ENCODE peak calls at places on chromosomes 1 and 21, in five cellular contexts. B is tibial artery, E is adrenal gland, U is transverse colon, I is IMR-90. Y is an unnamed sample.
A peak's percentile ranks its signal among the peaks of the same experiment; 100 is the strongest.

GRCh38 chr21:38156200-38156599 is 100.6 kb upstream of the KCNJ15 start:
- DNase-seq in B (no peak), I (no peak), U (no peak), E (no peak), Y (no peak)

GRCh38 chr1:229526695-229527094 is 18.6 kb upstream of the NUP133 start:
- DNase-seq in U (no peak), B (no peak), I (no peak), E (no peak), Y (no peak)

GRCh38 chr1:25773441-25774125 is 26.4 kb upstream of the SELENON start:
- DNase-seq in I (peak; percentile 12), E (no peak), U (peak; percentile 26), B (no peak), Y (no peak)

GRCh38 chr1:62395291-62395690 is 41.6 kb upstream of the USP1 start:
- DNase-seq in B (no peak), E (no peak), U (no peak), I (no peak), Y (no peak)

GRCh38 chr1:61950418-61950817 is 208.1 kb downstream of the PATJ start:
- DNase-seq in E (no peak), B (no peak), I (no peak), U (no peak), Y (no peak)

GRCh38 chr1:19326748-19327065 is 14.6 kb downstream of the SLC66A1 start:
- DNase-seq in U (no peak), E (no peak), I (no peak), B (no peak), Y (no peak)

GRCh38 chr1:201125019-201125418 is 2.0 kb downstream of the ASCL5 start:
- DNase-seq in U (no peak), E (no peak), I (no peak), B (no peak), Y (no peak)

GRCh38 chr1:245383396-245384330 is 228.9 kb downstream of the KIF26B start:
- DNase-seq in U (no peak), B (no peak), E (no peak), I (no peak), Y (no peak)

GRCh38 chr1:154891452-154891851 is 21.4 kb upstream of the KCNN3 start:
- DNase-seq in E (no peak), B (no peak), U (no peak), I (no peak), Y (no peak)

GRCh38 chr1:103457856-103458255 is 67.6 kb upstream of the RNPC3 start:
- DNase-seq in B (no peak), E (no peak), I (no peak), U (no peak), Y (no peak)

GRCh38 chr1:154206212-154206611 is at the start of gene CFAP141:
- DNase-seq in B (no peak), I (peak; percentile 21), E (no peak), U (no peak), Y (no peak)

GRCh38 chr1:215568287-215568692 is 1.2 kb downstream of the KCTD3 start:
- DNase-seq in B (peak; percentile 33), E (peak; percentile 63), U (no peak), I (peak; percentile 75), Y (no peak)

GRCh38 chr1:25146382-25146855 is 85.9 kb downstream of the SYF2 start:
- DNase-seq in U (no peak), B (no peak), E (peak; percentile 20), I (no peak), Y (no peak)

GRCh38 chr1:9807541-9807940 is 16.2 kb downstream of the CLSTN1 start:
- DNase-seq in B (no peak), U (no peak), I (no peak), E (no peak), Y (no peak)

GRCh38 chr1:156750191-156750931 is 1.1 kb downstream of the HDGF start:
- DNase-seq in E (peak; percentile 51), U (peak; percentile 74), B (no peak), I (no peak), Y (peak; percentile 84)

GRCh38 chr1:14597343-14598006 is 1.0 kb upstream of the KAZN start:
- DNase-seq in E (no peak), B (no peak), I (no peak), U (no peak), Y (no peak)

GRCh38 chr1:87329051-87329755 is 523 bp downstream of the LMO4 start:
- DNase-seq in U (peak; percentile 57), B (peak; percentile 34), E (peak; percentile 59), I (peak; percentile 33), Y (no peak)

GRCh38 chr1:44239961-44240371 is 26.7 kb downstream of the DMAP1 start:
- DNase-seq in U (peak; percentile 44), B (peak; percentile 60), I (no peak), E (peak; percentile 43), Y (no peak)

GRCh38 chr1:29415156-29415830 is 179.0 kb downstream of the PTPRU start:
- DNase-seq in E (no peak), B (no peak), U (no peak), I (no peak), Y (no peak)

GRCh38 chr1:234111458-234112142 is 207.1 kb downstream of the SLC35F3 start:
- DNase-seq in B (no peak), E (peak; percentile 22), U (no peak), I (peak; percentile 15), Y (no peak)

GRCh38 chr1:181776044-181776443 is 285.5 kb downstream of the ZNF648 start:
- DNase-seq in B (no peak), E (no peak), U (no peak), I (no peak), Y (no peak)

GRCh38 chr1:166189126-166189525 is 22.3 kb upstream of the FAM78B start:
- DNase-seq in U (no peak), I (no peak), E (no peak), B (no peak), Y (no peak)

GRCh38 chr1:23727362-23727811 is 15.9 kb upstream of the ELOA start:
- DNase-seq in E (peak; percentile 65), I (peak; percentile 91), B (peak; percentile 75), U (peak; percentile 63), Y (no peak)

GRCh38 chr1:54475357-54476230 is 69.4 kb upstream of the SSBP3 start:
- DNase-seq in U (no peak), I (no peak), B (no peak), E (no peak), Y (no peak)

GRCh38 chr1:153032677-153033308 is 1.8 kb downstream of the SPRR1B start:
- DNase-seq in E (peak; percentile 47), I (peak; percentile 48), B (no peak), U (no peak), Y (peak; percentile 89)

GRCh38 chr21:43600642-43601397 is 58.5 kb downstream of the HSF2BP start:
- DNase-seq in E (no peak), B (no peak), I (peak; percentile 95), U (no peak), Y (no peak)

GRCh38 chr1:202210370-202210769 is 16.8 kb downstream of the LGR6 start:
- DNase-seq in E (no peak), U (no peak), I (peak; percentile 8), B (no peak), Y (no peak)

GRCh38 chr1:39632491-39633417 is 6.7 kb downstream of the HEYL start:
- DNase-seq in E (peak; percentile 64), U (peak; percentile 29), I (peak; percentile 53), B (peak; percentile 69), Y (no peak)

GRCh38 chr1:231965615-231966014 is 339.0 kb downstream of the DISC1 start:
- DNase-seq in I (no peak), B (no peak), U (no peak), E (no peak), Y (no peak)

GRCh38 chr1:180188103-180188506 is 33.4 kb downstream of the QSOX1 start:
- DNase-seq in E (peak; percentile 66), U (peak; percentile 54), I (peak; percentile 35), B (no peak), Y (no peak)

GRCh38 chr1:36486436-36487335 is 4.0 kb upstream of the CSF3R start:
- DNase-seq in E (peak; percentile 52), U (peak; percentile 43), I (no peak), B (peak; percentile 57), Y (no peak)

GRCh38 chr1:215104283-215104682 is 21.7 kb downstream of the KCNK2 start:
- DNase-seq in B (no peak), U (no peak), I (peak; percentile 57), E (no peak), Y (no peak)

GRCh38 chr1:151164732-151165280 is 896 bp downstream of the LYSMD1 start:
- DNase-seq in U (no peak), B (no peak), E (no peak), I (peak; percentile 9), Y (no peak)

GRCh38 chr21:45041351-45041805 is 33.0 kb upstream of the ADARB1 start:
- DNase-seq in U (peak; percentile 61), E (peak; percentile 72), B (peak; percentile 95), I (peak; percentile 78), Y (no peak)

GRCh38 chr1:41862411-41863221 is 56.1 kb downstream of the HIVEP3 start:
- DNase-seq in E (no peak), I (peak; percentile 91), B (no peak), U (no peak), Y (no peak)

GRCh38 chr1:2145946-2146835 is 48.4 kb downstream of the FAAP20 start:
- DNase-seq in E (no peak), U (no peak), I (no peak), B (no peak), Y (no peak)

GRCh38 chr1:183467687-183468086 is 4.6 kb upstream of the SMG7 start:
- DNase-seq in I (no peak), B (no peak), U (no peak), E (no peak), Y (no peak)

GRCh38 chr1:42945171-42945570 is 13.5 kb downstream of the SLC2A1 start:
- DNase-seq in I (no peak), B (no peak), E (no peak), U (no peak), Y (no peak)
- H3K36me3 ChIP-seq in I (peaks cover 55% of the 10 kb centered on the region), B (no peaks in the 10 kb centered on the region), E (no peaks in the 10 kb centered on the region), U (no peaks in the 10 kb centered on the region), Y (peaks cover 79% of the 10 kb centered on the region)

GRCh38 chr1:228455715-228456114 is 31.5 kb upstream of the RNF187 start:
- DNase-seq in I (peak; percentile 31), U (no peak), E (no peak), B (no peak), Y (no peak)
- TF ChIP-seq CTCF in I (peak; percentile 41), U (no peak), E (peak; percentile 16), B (no peak), Y (peak; percentile 26)

GRCh38 chr1:209743145-209743482 is 12.7 kb upstream of the TRAF3IP3 start:
- DNase-seq in U (no peak), E (peak; percentile 63), I (peak; percentile 80), B (peak; percentile 67), Y (no peak)
- H3K27ac ChIP-seq in U (peak overlapping the region; percentile 39), E (no peak overlapping the region), I (peak overlapping the region; percentile 40), B (no peak overlapping the region), Y (no peak overlapping the region)

GRCh38 chr1:35016406-35016805 is 15.3 kb downstream of the ZMYM6 start:
- DNase-seq in I (no peak), U (no peak), E (no peak), B (no peak), Y (no peak)

DNA sequence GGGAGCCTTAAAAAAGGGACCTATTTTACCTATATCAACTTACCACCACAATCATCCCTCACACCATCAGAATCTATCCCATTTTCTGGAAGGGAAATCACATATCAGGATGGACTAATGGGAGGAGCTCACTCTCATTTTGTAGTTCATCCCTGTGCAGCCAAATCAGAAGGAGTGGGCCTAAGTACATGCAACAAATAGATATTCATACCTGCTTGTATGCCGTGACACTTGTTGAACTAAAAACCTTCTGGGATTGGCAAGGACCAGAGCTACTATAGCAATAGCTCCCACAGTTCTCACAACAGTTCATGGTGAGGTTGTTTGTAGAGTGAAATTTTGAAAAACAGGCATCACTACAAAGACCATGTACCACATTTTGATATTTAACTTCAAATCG is 17.3 kb downstream of the ZMYM6 start:
- DNase-seq in I (no peak), U (no peak), B (no peak), E (no peak), Y (no peak)
- H3K36me3 ChIP-seq in I (peaks cover 17% of the 10 kb centered on the region), U (peaks cover 52% of the 10 kb centered on the region), B (peaks cover 51% of the 10 kb centered on the region), E (no peaks in the 10 kb centered on the region), Y (peaks cover 70% of the 10 kb centered on the region)

Y was measured in RWPE2.